ENCODE peak calls at places on chromosomes 2 and 18, in four cellular contexts. One of them, this sample, is unnamed.
A peak's percentile ranks its signal among the peaks of the same experiment; 100 is the strongest.

GRCh38 chr2:147382322-147382948 is 462.4 kb upstream of the ACVR2A start:
- DNase-seq in WTC11: no peak
- DNase-seq in K562: no peak
- DNase-seq in H1: no peak
- DNase-seq in this sample: no peak

GRCh38 chr2:174344716-174345472 is 10.1 kb downstream of the SP9 start:
- DNase-seq in WTC11: no peak
- DNase-seq in K562: no peak
- DNase-seq in H1: peak; percentile 58
- DNase-seq in this sample: no peak

GRCh38 chr2:232875256-232876070 is 5.4 kb downstream of the SNORC start:
- DNase-seq in WTC11: no peak
- DNase-seq in K562: no peak
- DNase-seq in H1: no peak
- DNase-seq in this sample: peak; percentile 68

GRCh38 chr2:147495741-147496140 is 349.1 kb upstream of the ACVR2A start:
- DNase-seq in WTC11: no peak
- DNase-seq in K562: no peak
- DNase-seq in H1: no peak
- DNase-seq in this sample: no peak

GRCh38 chr2:9178905-9179571 is 27.6 kb upstream of the ASAP2 start:
- DNase-seq in WTC11: no peak
- DNase-seq in K562: no peak
- DNase-seq in H1: no peak
- DNase-seq in this sample: no peak

GRCh38 chr18:22346342-22346967 is 71.3 kb downstream of the CTAGE1 start:
- DNase-seq in WTC11: no peak
- DNase-seq in K562: no peak
- DNase-seq in H1: no peak
- DNase-seq in this sample: no peak

GRCh38 chr18:35703043-35703688 is 121.6 kb downstream of the GALNT1 start:
- DNase-seq in WTC11: no peak
- DNase-seq in K562: no peak
- DNase-seq in H1: no peak
- DNase-seq in this sample: no peak

GRCh38 chr2:73172963-73173362 is 29.4 kb upstream of the NOTO start:
- DNase-seq in WTC11: no peak
- DNase-seq in K562: no peak
- DNase-seq in H1: no peak
- DNase-seq in this sample: no peak

GRCh38 chr2:128535928-128536327 is 217.3 kb upstream of the HS6ST1 start:
- DNase-seq in WTC11: no peak
- DNase-seq in K562: no peak
- DNase-seq in H1: no peak
- DNase-seq in this sample: no peak
- TF ChIP-seq TEAD4 in WTC11: no peak
- TF ChIP-seq TEAD4 in K562: no peak
- TF ChIP-seq TEAD4 in H1: no peak
- TF ChIP-seq TEAD4 in this sample: no peak

DNA sequence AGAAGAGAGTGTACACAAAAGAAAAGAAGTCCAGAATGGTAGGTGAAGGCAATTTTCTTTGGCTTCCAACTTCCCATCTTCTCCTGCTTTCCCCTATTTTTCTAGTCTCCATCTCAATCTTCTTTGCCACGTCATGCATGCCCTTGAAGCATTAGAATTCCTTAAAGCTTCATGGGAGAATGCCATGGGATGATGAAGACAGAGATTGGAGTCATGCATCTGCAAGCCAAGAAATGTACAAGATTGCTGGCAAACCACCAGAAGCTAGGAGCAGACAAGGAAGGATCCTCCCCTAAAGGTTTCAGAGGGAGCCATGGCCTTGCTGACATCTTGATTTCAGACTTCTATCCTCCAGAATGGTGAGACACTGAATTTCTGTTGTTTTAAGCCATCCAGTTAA is 305.9 kb downstream of the HRH4 start:
- DNase-seq in WTC11: no peak
- DNase-seq in K562: no peak
- DNase-seq in H1: no peak
- DNase-seq in this sample: no peak
- TF ChIP-seq TEAD4 in WTC11: no peak
- TF ChIP-seq TEAD4 in K562: no peak
- TF ChIP-seq TEAD4 in H1: no peak
- TF ChIP-seq TEAD4 in this sample: no peak

GRCh38 chr2:144886847-144887246 is 366.9 kb upstream of the ZEB2 start:
- DNase-seq in WTC11: no peak
- DNase-seq in K562: no peak
- DNase-seq in H1: no peak
- DNase-seq in this sample: no peak
- TF ChIP-seq TEAD4 in WTC11: no peak
- TF ChIP-seq TEAD4 in K562: no peak
- TF ChIP-seq TEAD4 in H1: no peak
- TF ChIP-seq TEAD4 in this sample: no peak

DNA sequence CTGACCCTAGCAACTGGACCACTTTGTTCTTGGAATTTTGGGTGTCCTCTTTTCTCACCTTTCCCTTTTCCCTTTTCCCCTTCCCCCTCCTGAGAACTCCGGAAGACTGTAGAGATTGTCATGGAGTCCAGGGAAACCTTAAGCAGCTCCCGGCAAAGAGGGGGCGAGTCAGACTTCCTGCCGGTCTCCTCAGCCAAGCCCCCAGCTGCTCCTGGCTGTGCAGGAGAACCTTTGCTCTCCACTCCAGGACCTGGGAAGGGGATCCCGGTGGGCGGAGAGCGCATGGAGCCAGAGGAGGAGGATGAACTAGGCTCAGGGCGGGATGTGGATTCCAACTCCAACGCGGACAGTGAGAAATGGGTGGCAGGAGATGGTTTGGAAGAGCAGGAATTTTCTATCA is 20.5 kb downstream of the SETBP1 start:
- DNase-seq in WTC11: no peak
- DNase-seq in K562: no peak
- DNase-seq in H1: no peak
- DNase-seq in this sample: no peak
- TF ChIP-seq TEAD4 in WTC11: no peak
- TF ChIP-seq TEAD4 in K562: no peak
- TF ChIP-seq TEAD4 in H1: no peak
- TF ChIP-seq TEAD4 in this sample: no peak

GRCh38 chr2:150126143-150126725 is 361.2 kb downstream of the RND3 start:
- DNase-seq in WTC11: no peak
- DNase-seq in K562: no peak
- DNase-seq in H1: no peak
- DNase-seq in this sample: no peak

GRCh38 chr2:150127271-150127990 is 360.0 kb downstream of the RND3 start:
- DNase-seq in WTC11: no peak
- DNase-seq in K562: no peak
- DNase-seq in H1: no peak
- DNase-seq in this sample: no peak

GRCh38 chr2:150126839-150127238 is 360.6 kb downstream of the RND3 start:
- DNase-seq in WTC11: no peak
- DNase-seq in K562: no peak
- DNase-seq in H1: no peak
- DNase-seq in this sample: no peak

GRCh38 chr2:150125188-150125587 is 362.3 kb downstream of the RND3 start:
- DNase-seq in WTC11: no peak
- DNase-seq in K562: no peak
- DNase-seq in H1: no peak
- DNase-seq in this sample: no peak

GRCh38 chr2:150125708-150126107 is 361.8 kb downstream of the RND3 start:
- DNase-seq in WTC11: no peak
- DNase-seq in K562: no peak
- DNase-seq in H1: no peak
- DNase-seq in this sample: no peak
- TF ChIP-seq TEAD4 in WTC11: no peak
- TF ChIP-seq TEAD4 in K562: no peak
- TF ChIP-seq TEAD4 in H1: no peak
- TF ChIP-seq TEAD4 in this sample: no peak

DNA sequence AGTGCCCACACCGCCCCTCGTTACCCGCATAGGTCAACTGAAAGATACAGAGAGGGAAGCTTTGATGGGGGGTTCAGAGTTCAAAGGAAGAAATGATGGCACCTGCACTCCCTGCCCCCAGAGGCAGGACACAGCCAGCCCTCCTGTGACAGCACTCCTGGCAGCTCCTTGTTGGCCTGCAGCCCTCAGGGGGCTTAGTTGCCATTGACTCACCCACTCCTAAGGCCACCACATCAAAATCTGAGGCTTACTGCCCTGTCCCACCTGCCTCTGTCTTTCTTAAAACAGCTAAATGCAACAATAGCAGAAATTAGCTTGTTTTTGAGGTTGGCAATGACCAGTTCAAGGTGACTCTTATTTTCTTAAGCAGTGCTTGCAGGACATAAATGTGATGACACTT is 31.6 kb upstream of the SLC35F6 start:
- DNase-seq in WTC11: no peak
- DNase-seq in K562: no peak
- DNase-seq in H1: no peak
- DNase-seq in this sample: peak; percentile 27
- TF ChIP-seq TEAD4 in WTC11: no peak
- TF ChIP-seq TEAD4 in K562: no peak
- TF ChIP-seq TEAD4 in H1: no peak
- TF ChIP-seq TEAD4 in this sample: no peak

DNA sequence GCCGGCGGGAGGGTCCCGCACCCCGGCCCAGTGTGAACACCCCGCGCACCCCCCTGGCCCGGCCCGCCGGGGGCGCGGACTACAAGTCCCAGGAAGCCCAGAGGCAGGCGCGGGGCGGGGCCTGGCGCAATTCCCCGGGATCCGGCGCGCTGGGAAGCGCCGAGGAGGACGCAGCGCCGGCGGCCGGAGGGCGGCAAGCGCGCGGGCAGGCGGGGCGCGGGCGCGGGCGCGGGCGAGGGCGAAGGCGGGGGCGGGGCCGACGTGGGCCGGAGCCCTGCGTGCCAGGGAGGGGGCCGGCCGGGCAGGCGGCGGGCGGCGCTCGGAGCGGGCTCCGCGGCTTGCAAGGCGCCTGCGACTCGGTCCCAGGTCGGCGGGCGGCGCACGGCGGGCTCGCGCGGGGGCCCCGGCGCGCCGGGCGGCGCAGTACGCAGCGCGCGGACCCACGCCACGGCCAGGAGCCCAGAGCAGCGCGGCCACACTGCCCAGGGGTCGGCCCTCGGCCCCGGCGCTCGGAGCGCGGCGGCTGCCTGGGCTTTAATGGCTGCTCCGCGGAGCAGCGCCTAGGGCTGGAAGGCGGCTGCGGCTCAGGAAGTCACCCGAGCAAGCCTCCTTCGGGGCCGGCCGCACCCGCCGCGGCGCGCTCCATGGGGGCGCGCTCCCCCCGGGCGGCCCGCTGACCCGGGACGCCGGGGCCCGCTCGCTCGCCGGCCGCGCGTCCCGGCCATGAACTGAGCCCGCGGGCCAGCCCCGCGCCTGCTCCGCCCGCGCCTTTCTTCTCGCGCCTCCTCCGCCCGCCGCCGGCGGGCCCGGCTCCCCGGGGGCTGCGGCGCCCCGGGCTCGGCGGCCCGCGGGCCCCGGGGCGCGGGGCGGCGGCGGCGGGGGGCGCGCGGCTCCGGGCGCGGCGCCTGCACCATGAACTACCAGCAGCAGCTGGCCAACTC is at the start of gene AGAP1:
- DNase-seq in WTC11: peak; percentile 87
- DNase-seq in K562: peak; percentile 84
- DNase-seq in H1: peak; percentile 91
- DNase-seq in this sample: peak; percentile 97
- TF ChIP-seq TEAD4 in WTC11: no peak
- TF ChIP-seq TEAD4 in K562: no peak
- TF ChIP-seq TEAD4 in H1: no peak
- TF ChIP-seq TEAD4 in this sample: no peak